ENCODE peak calls at places on chromosomes 2 and 18, in six cellular contexts. H is EL, S is adipocyte, W is GM13976, F is AG09319, V is GM10248. I is an unnamed sample.

GRCh38 chr2:170712653-170713279 is 2.4 kb upstream of the SP5 start:
- DNase-seq in H (no peak), W (no peak), S (no peak), V (no peak), F (no peak), I (no peak)

GRCh38 chr2:216996279-216996845 is 136.5 kb upstream of the TNP1 start:
- DNase-seq in W (no peak), F (no peak), S (no peak), H (no peak), V (no peak), I (no peak)

GRCh38 chr2:204691911-204692510 is 146.7 kb downstream of the PARD3B start:
- DNase-seq in H (peak; percentile 83), V (peak; percentile 15), S (peak; percentile 94), F (peak; percentile 76), W (peak; percentile 5), I (peak; percentile 83)

GRCh38 chr18:59514193-59514592 is 155.1 kb upstream of the LMAN1 start:
- DNase-seq in H (peak; percentile 72), W (no peak), S (peak; percentile 71), V (no peak), F (peak; percentile 79), I (no peak)

GRCh38 chr2:65813772-65814171 is 381.4 kb upstream of the SPRED2 start:
- DNase-seq in V (no peak), F (no peak), S (no peak), W (no peak), H (no peak), I (no peak)

GRCh38 chr2:112674229-112674628 is 28.5 kb downstream of the SLC20A1 start:
- DNase-seq in F (no peak), W (no peak), S (no peak), H (no peak), V (no peak), I (no peak)

GRCh38 chr2:214651451-214651850 is 158.0 kb downstream of the BARD1 start:
- DNase-seq in W (no peak), H (peak; percentile 39), V (no peak), F (no peak), S (peak; percentile 56), I (no peak)

GRCh38 chr2:171347158-171347557 is 86.6 kb downstream of the METTL8 start:
- DNase-seq in S (no peak), W (peak; percentile 32), F (no peak), V (peak; percentile 25), H (no peak), I (no peak)

GRCh38 chr2:45497355-45497754 is 113.7 kb downstream of the SRBD1 start:
- DNase-seq in S (peak; percentile 46), F (no peak), H (peak; percentile 14), W (peak; percentile 46), V (peak; percentile 35), I (peak; percentile 11)

GRCh38 chr2:221969087-221969829 is 329.5 kb downstream of the PAX3 start:
- DNase-seq in W (peak; percentile 34), V (peak; percentile 29), F (no peak), H (peak; percentile 50), S (peak; percentile 85), I (peak; percentile 39)

GRCh38 chr2:169189123-169189522 is 119.8 kb downstream of the DHRS9 start:
- DNase-seq in F (no peak), W (no peak), H (no peak), S (no peak), V (no peak), I (peak; percentile 5)

GRCh38 chr2:159226608-159227007 is 59.9 kb downstream of the WDSUB1 start:
- DNase-seq in V (no peak), W (no peak), H (no peak), F (no peak), S (no peak), I (no peak)

GRCh38 chr18:10123006-10123950 is 209.5 kb downstream of the VAPA start:
- DNase-seq in S (no peak), V (no peak), H (no peak), F (no peak), W (no peak), I (no peak)

GRCh38 chr2:216006164-216006663 is 7.1 kb downstream of the MREG start:
- DNase-seq in W (no peak), H (peak; percentile 42), V (peak; percentile 39), F (no peak), S (no peak), I (no peak)

GRCh38 chr2:133734699-133735098 is 166.4 kb upstream of the NCKAP5 start:
- DNase-seq in S (peak; percentile 15), W (no peak), H (peak; percentile 59), V (no peak), F (no peak), I (peak; percentile 52)

GRCh38 chr2:111251711-111252110 is 131.0 kb downstream of the BCL2L11 start:
- DNase-seq in V (no peak), W (no peak), F (no peak), H (no peak), S (no peak), I (no peak)

GRCh38 chr2:215808194-215808593 is 205.2 kb downstream of the MREG start:
- DNase-seq in V (no peak), F (no peak), H (no peak), W (no peak), S (no peak), I (no peak)

GRCh38 chr18:48003426-48004349 is 73.2 kb upstream of the SMAD2 start:
- DNase-seq in F (no peak), H (peak; percentile 91), V (no peak), W (no peak), S (peak; percentile 22), I (peak; percentile 31)

GRCh38 chr2:175097297-175097696 is 70.7 kb downstream of the ATF2 start:
- DNase-seq in W (no peak), V (no peak), F (no peak), H (peak; percentile 76), S (peak; percentile 81), I (peak; percentile 71)

GRCh38 chr18:37711990-37712389 is 146.4 kb upstream of the CELF4 start:
- DNase-seq in F (no peak), W (no peak), S (no peak), H (no peak), V (no peak), I (no peak)

I was measured in astrocyte of the cerebellum.